ENCODE peak calls at places on chromosomes 16 and 17, in six cellular contexts. C is PC-3, D is hepatocyte, W is neural progenitor cell, M is GM23248, O is endothelial cell of umbilical vein. L is an unnamed sample. For H3K4me1, the result is how much of the 10 kb centered on the place peaks cover.

GRCh38 chr16:67941469-67942199 is 2.3 kb downstream of the LCAT start:
- DNase-seq in C (no peak), D (no peak), W (no peak), M (no peak), O (no peak), L (no peak)

GRCh38 chr16:51540259-51540658 is 389.2 kb upstream of the SALL1 start:
- DNase-seq in C (no peak), D (no peak), W (no peak), M (peak), O (no peak), L (peak)

GRCh38 chr16:66735891-66736290 is 15.5 kb downstream of the DYNC1LI2 start:
- DNase-seq in C (peak), D (no peak), W (no peak), M (peak), O (no peak), L (peak)

GRCh38 chr17:41894791-41895331 is 23.9 kb downstream of the ACLY start:
- DNase-seq in C (peak), D (no peak), W (no peak), M (peak), O (no peak), L (no peak)

GRCh38 chr17:18143044-18143936 is 34.7 kb downstream of the MYO15A start:
- DNase-seq in C (peak), D (no peak), W (peak), M (peak), O (no peak), L (no peak)

GRCh38 chr17:79019631-79020584 is 4.1 kb upstream of the C1QTNF1 start:
- DNase-seq in C (peak), D (peak), W (peak), M (peak), O (peak), L (peak)

GRCh38 chr17:2905269-2905668 is 109.0 kb downstream of the RAP1GAP2 start:
- DNase-seq in C (no peak), D (no peak), W (no peak), M (no peak), O (no peak), L (no peak)

GRCh38 chr17:42720996-42721583 is 23.8 kb downstream of the EZH1 start:
- DNase-seq in C (peak), D (peak), W (peak), M (peak), O (peak), L (peak)

GRCh38 chr16:67260426-67261063 is 11.8 kb downstream of the SLC9A5 start:
- DNase-seq in C (peak), D (peak), W (peak), M (peak), O (peak), L (peak)

GRCh38 chr17:77734371-77735050 is 224.0 kb upstream of the TNRC6C start:
- DNase-seq in C (no peak), D (peak), W (peak), M (peak), O (peak), L (no peak)

GRCh38 chr16:62010186-62010585 is 26.1 kb downstream of the CDH8 start:
- DNase-seq in C (no peak), D (no peak), W (no peak), M (no peak), O (no peak), L (no peak)

GRCh38 chr17:61009619-61010018 is 332.0 kb downstream of the BCAS3 start:
- DNase-seq in C (no peak), D (peak), W (no peak), M (peak), O (peak), L (no peak)

GRCh38 chr16:48413291-48413690 is 28.1 kb upstream of the SIAH1 start:
- DNase-seq in C (no peak), D (no peak), W (no peak), M (no peak), O (no peak), L (no peak)

GRCh38 chr16:4780235-4780634 is 7.9 kb downstream of the SEPTIN12 start:
- DNase-seq in C (peak), D (no peak), W (no peak), M (peak), O (no peak), L (no peak)

GRCh38 chr16:49097964-49098363 is 183.7 kb downstream of the CBLN1 start:
- DNase-seq in C (no peak), D (no peak), W (no peak), M (no peak), O (no peak), L (no peak)

GRCh38 chr16:1315081-1316032 is 5.9 kb downstream of the UBE2I start:
- DNase-seq in C (no peak), D (no peak), W (no peak), M (no peak), O (no peak), L (no peak)

GRCh38 chr16:56608876-56609462 is 585 bp downstream of the MT2A start:
- DNase-seq in C (no peak), D (no peak), W (peak), M (peak), O (no peak), L (no peak)

GRCh38 chr17:81524865-81525159 is 3.4 kb upstream of the FSCN2 start:
- DNase-seq in C (no peak), D (no peak), W (no peak), M (no peak), O (no peak), L (no peak)

GRCh38 chr16:35749253-35750141 is 2290.1 kb downstream of the TP53TG3F start:
- DNase-seq in C (no peak), D (no peak), W (no peak), M (no peak), O (no peak), L (no peak)

DNA sequence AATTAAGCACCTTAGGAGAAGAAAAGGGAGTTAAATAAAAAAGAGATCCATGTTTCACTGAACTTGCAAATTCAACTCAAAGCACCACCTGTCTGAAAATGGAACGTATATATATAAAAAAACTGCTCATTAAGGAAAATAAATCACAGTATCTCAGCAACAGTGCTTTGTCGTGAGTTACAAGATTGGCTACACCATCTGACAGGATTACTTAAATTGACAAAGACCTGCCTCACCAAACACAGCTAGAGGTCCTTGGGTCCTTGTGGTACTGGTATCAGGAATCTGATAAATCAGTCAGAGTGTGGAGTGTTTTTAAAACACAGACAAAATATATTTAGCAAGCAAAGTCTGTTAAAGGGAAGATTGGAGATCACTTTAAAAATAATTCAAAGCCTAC is 63.9 kb downstream of the KANSL1 start:
- DNase-seq in C (no peak), D (no peak), W (no peak), M (no peak), O (no peak), L (no peak)
- H3K4me1 ChIP-seq in C (under half), D (under half), W (under half), M (under half), O (under half), L (under half)

GRCh38 chr16:8660841-8661301 is 13.5 kb upstream of the ABAT start:
- DNase-seq in C (peak), D (peak), W (peak), M (peak), O (peak), L (peak)
- H3K4me2 ChIP-seq in C (peak), D (no peak), W (no peak), M (no peak), O (no peak), L (peak)

DNA sequence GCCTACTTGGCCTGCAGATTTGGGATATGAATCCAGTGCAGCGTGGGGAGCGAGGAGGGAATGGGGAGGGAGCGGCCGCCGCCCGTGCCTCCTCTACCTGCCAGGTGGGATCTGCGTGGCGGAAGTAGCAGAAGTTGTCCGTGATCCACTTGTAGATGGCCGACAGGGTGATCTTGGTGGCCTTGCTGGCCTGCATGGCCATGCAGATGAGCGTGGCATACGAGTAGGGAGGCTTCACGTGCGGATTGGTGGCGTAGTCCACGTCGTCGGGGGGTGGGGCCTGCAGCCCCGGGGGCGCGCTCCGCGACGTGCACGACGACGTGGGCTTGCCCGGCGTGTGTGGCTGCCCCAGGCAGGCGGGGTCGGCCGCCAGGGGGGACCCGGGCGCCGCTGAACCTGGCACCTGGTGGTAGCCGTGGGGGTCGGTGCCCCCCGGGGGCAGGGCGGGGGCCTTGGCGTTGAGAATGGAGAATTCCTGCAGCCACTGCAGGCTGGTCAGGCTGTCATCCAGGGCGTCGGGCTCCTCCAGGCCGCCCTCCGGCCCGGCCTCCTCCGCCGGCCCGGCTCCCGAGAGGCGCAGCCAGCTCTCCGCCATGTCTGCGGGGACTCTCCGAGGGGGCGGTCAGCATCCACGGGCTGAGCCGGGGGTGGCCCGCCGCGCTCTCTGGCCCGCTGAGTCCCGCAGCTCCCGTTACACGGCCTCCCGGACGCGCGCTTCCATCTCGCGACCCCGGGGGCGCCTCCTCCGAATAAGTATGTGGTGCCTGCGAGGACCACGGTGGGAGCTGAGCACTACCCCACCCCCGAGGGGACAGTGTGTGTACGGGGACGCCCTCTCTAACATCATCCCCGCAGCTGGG is 1.0 kb downstream of the FOXJ1 start:
- DNase-seq in C (no peak), D (peak), W (peak), M (peak), O (no peak), L (no peak)
- H3K4me1 ChIP-seq in C (under half), D (under half), W (half or more), M (under half), O (under half), L (under half)

DNA sequence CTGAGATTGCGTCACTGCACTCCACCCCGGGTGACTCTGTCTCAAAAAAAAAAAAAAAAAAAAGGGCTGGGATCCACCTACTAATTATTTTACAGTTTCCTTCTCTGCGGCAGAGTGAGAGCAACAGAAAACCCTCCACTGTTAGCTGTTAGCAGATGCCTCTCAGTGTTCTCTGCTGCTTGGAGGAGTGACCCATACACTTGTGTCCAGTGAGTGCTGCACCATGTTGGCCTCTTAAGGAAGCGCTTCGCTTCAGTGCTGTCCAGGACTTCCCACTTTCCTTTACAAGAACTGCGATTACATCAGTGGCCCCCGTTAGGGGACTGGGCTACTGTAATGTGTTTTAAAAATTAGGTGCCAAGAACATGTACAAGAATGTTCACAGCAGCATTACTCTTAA is 18.4 kb upstream of the CLEC18B start:
- DNase-seq in C (no peak), D (no peak), W (no peak), M (no peak), O (no peak), L (no peak)
- H3K4me2 ChIP-seq in C (no peak), D (no peak), W (no peak), M (no peak), O (no peak), L (no peak)

GRCh38 chr17:50268632-50269287 is 5.5 kb upstream of the TMEM92 start:
- DNase-seq in C (no peak), D (peak), W (peak), M (no peak), O (peak), L (no peak)
- H3K4me1 ChIP-seq in C (under half), D (half or more), W (under half), M (half or more), O (under half), L (under half)

L was measured in mammary epithelial cell.